ENCODE peak calls at places on chromosomes 3 and 15, in ten cellular contexts. W is nucleus accumbens; H is BE2C; Y is NAMALWA; O is GM12892; S is neuronal stem cell; I is HS-27A; V is WTC11; E is activated CD4-positive, alpha-beta T cell treated with anti-CD3 and anti-CD28 coated beads, Interleukin-2, amount 10 ng/mL, durations not matched to agents 24 days and 14 days; U is AG08395. R is an unnamed sample.
A peak's percentile ranks its signal among the peaks of the same experiment; 100 is the strongest.

GRCh38 chr3:129261850-129262249 is 12.4 kb downstream of the COPG1 start:
- DNase-seq in S (no peak), E (no peak), H (no peak), U (no peak), V (no peak), Y (no peak), W (no peak), I (no peak), O (no peak), R (no peak)

GRCh38 chr3:47413751-47414150 is 32.9 kb downstream of the PTPN23 start:
- DNase-seq in I (no peak), E (no peak), S (no peak), V (no peak), Y (no peak), O (no peak), U (no peak), W (peak; percentile 58), H (no peak), R (no peak)

GRCh38 chr3:182117583-182117982 is 405.9 kb downstream of the SOX2 start:
- DNase-seq in S (no peak), W (no peak), E (no peak), V (no peak), O (no peak), U (no peak), I (no peak), Y (no peak), H (no peak), R (no peak)

GRCh38 chr3:144221771-144222170 is 250.1 kb downstream of the DIPK2A start:
- DNase-seq in V (peak; percentile 17), S (no peak), O (no peak), U (no peak), Y (no peak), H (no peak), E (no peak), I (no peak), W (no peak), R (no peak)

GRCh38 chr15:74725845-74726773 is 781 bp upstream of the CYP1A1 start:
- DNase-seq in H (peak; percentile 37), I (no peak), W (no peak), E (peak; percentile 88), V (peak; percentile 67), U (peak; percentile 19), Y (no peak), O (peak; percentile 65), S (peak; percentile 57), R (no peak)

GRCh38 chr3:56133423-56133822 is 334.8 kb downstream of the ERC2 start:
- DNase-seq in V (no peak), S (no peak), E (no peak), H (no peak), I (peak; percentile 38), U (peak; percentile 46), Y (no peak), W (no peak), O (no peak), R (no peak)

GRCh38 chr3:60188803-60189202 is 1062.4 kb downstream of the FHIT start:
- DNase-seq in W (no peak), S (no peak), O (no peak), I (no peak), E (no peak), H (no peak), V (no peak), U (no peak), Y (peak; percentile 6), R (no peak)

GRCh38 chr3:116367761-116368395 is 77.4 kb downstream of the LSAMP start:
- DNase-seq in E (no peak), H (no peak), U (no peak), W (no peak), I (no peak), Y (no peak), O (no peak), S (no peak), V (no peak), R (no peak)

GRCh38 chr3:150544040-150544439 is 2.3 kb downstream of the SERP1 start:
- DNase-seq in W (no peak), Y (no peak), I (no peak), U (peak; percentile 38), V (no peak), O (no peak), S (no peak), H (no peak), E (no peak), R (peak; percentile 37)

GRCh38 chr3:51500632-51501131 is 867 bp upstream of the DCAF1 start:
- DNase-seq in S (no peak), E (peak; percentile 76), Y (no peak), V (peak; percentile 12), O (no peak), W (no peak), U (no peak), H (no peak), I (no peak), R (no peak)

GRCh38 chr15:56240390-56240789 is 3.3 kb downstream of the RFX7 start:
- DNase-seq in V (no peak), O (no peak), E (no peak), I (no peak), U (no peak), W (no peak), H (no peak), S (no peak), Y (no peak), R (no peak)

GRCh38 chr3:194637066-194637465 is 3.8 kb upstream of the TMEM44 start:
- DNase-seq in I (no peak), Y (no peak), W (no peak), H (no peak), V (no peak), S (no peak), O (no peak), U (no peak), E (no peak), R (no peak)

GRCh38 chr3:123884258-123884831 is at the start of gene MYLK:
- DNase-seq in Y (no peak), V (peak; percentile 95), O (peak; percentile 59), E (peak; percentile 87), I (peak; percentile 46), W (no peak), S (peak; percentile 92), U (peak; percentile 91), H (peak; percentile 98), R (peak; percentile 85)

GRCh38 chr3:126270145-126270811 is 86.9 kb downstream of the KLF15 start:
- DNase-seq in I (no peak), Y (no peak), S (no peak), U (no peak), O (no peak), W (peak; percentile 65), E (no peak), H (no peak), V (no peak), R (no peak)

GRCh38 chr3:124768812-124769211 is 38.6 kb downstream of the UMPS start:
- DNase-seq in E (no peak), I (no peak), W (no peak), Y (peak; percentile 30), V (peak; percentile 36), S (no peak), O (peak; percentile 36), U (no peak), H (peak; percentile 68), R (no peak)

GRCh38 chr3:123725652-123726400 is 141.0 kb upstream of the HACD2 start:
- DNase-seq in O (no peak), W (no peak), H (no peak), V (no peak), U (no peak), E (no peak), I (no peak), S (no peak), Y (no peak), R (no peak)

GRCh38 chr15:90817117-90818057 is 51.0 kb upstream of the FURIN start:
- DNase-seq in I (no peak), U (no peak), H (no peak), S (no peak), W (no peak), O (no peak), V (no peak), E (no peak), Y (no peak), R (no peak)

R was measured in GM04504.